ENCODE peak calls at places on chromosome X, in nine cellular contexts. S is neural progenitor cell; Y is T follicular helper cell; K is stimulated activated CD8-positive, alpha-beta memory T cell treated with anti-CD3 and anti-CD28 coated beads, Interleukin-15, amount 100 ng/mL, for 48 hours; N is K562; T is sigmoid colon; H is HFF-Myc; U is CD8-positive, alpha-beta memory T cell; V is HS-5. W is an unnamed sample.

GRCh38 chrX:115344885-115345653 is 55.6 kb downstream of the LUZP4 start:
- DNase-seq in T (peak), N (no peak), H (peak), S (peak), K (no peak), Y (no peak), U (no peak), V (peak), W (no peak)

GRCh38 chrX:1649623-1650022 is 34.8 kb downstream of the ASMT start:
- DNase-seq in U (no peak), Y (no peak), K (no peak), N (no peak), S (peak), H (no peak), T (no peak), V (no peak), W (no peak)

GRCh38 chrX:1060562-1060960 is 151.9 kb downstream of the CRLF2 start:
- DNase-seq in H (no peak), N (no peak), K (no peak), S (no peak), U (no peak), Y (no peak), V (no peak), T (no peak), W (no peak)

GRCh38 chrX:70089575-70090297 is 27.5 kb downstream of the OTUD6A start:
- DNase-seq in K (no peak), V (peak), T (no peak), H (no peak), Y (no peak), U (no peak), N (no peak), S (no peak), W (no peak)

GRCh38 chrX:67604979-67605703 is 61.3 kb downstream of the AR start:
- DNase-seq in H (peak), S (no peak), Y (no peak), T (no peak), K (no peak), V (peak), U (no peak), N (no peak), W (no peak)

GRCh38 chrX:133911816-133912495 is 73.4 kb downstream of the GPC3 start:
- DNase-seq in K (no peak), Y (no peak), T (no peak), U (no peak), H (no peak), S (peak), V (no peak), N (no peak), W (no peak)

GRCh38 chrX:114028907-114029662 is 554.8 kb upstream of the HTR2C start:
- DNase-seq in N (no peak), K (no peak), T (no peak), S (no peak), H (no peak), U (no peak), V (no peak), Y (no peak), W (no peak)

GRCh38 chrX:17369294-17369693 is 5.7 kb upstream of the NHS start:
- DNase-seq in N (no peak), T (no peak), U (no peak), K (no peak), V (no peak), Y (no peak), H (no peak), S (no peak), W (no peak)

GRCh38 chrX:29662759-29663503 is 552.4 kb upstream of the MAGEB2 start:
- DNase-seq in V (peak), H (peak), N (peak), K (no peak), S (no peak), Y (no peak), U (no peak), T (no peak), W (no peak)

GRCh38 chrX:153818571-153819397 is 11.6 kb downstream of the PDZD4 start:
- DNase-seq in V (no peak), S (peak), N (peak), T (no peak), Y (peak), U (peak), H (no peak), K (no peak), W (peak)

GRCh38 chrX:123736333-123736921 is 3.6 kb upstream of the THOC2 start:
- DNase-seq in Y (no peak), U (no peak), T (no peak), N (no peak), V (peak), H (peak), K (no peak), S (no peak), W (no peak)

GRCh38 chrX:111372065-111372464 is 39.9 kb downstream of the DCX start:
- DNase-seq in H (no peak), N (no peak), V (no peak), S (peak), U (no peak), Y (no peak), K (no peak), T (no peak), W (no peak)

GRCh38 chrX:48573690-48574269 is 504 bp upstream of the RBM3 start:
- DNase-seq in T (peak), U (peak), Y (peak), S (no peak), N (peak), K (no peak), H (no peak), V (no peak), W (no peak)

GRCh38 chrX:18871161-18871880 is 112.6 kb downstream of the PHKA2 start:
- DNase-seq in K (no peak), U (no peak), Y (no peak), H (no peak), T (no peak), N (no peak), S (no peak), V (no peak), W (no peak)

GRCh38 chrX:70664726-70665125 is 220.1 kb downstream of the DLG3 start:
- DNase-seq in U (no peak), H (no peak), S (peak), V (no peak), T (no peak), N (peak), K (no peak), Y (no peak), W (no peak)

W was measured in erythroblast.